ENCODE peak calls at places on chromosomes 16 and 17, in six cellular contexts. K is neural progenitor cell, G is IMR-90, F is mesenchymal stem cell, A is kidney, N is GM23248. Q is an unnamed sample.

GRCh38 chr17:71527311-71527710 is 593.5 kb upstream of the SOX9 start:
- DNase-seq in K (no peak), G (peak; percentile 24), F (no peak), A (no peak), N (no peak), Q (peak; percentile 38)

GRCh38 chr17:16107165-16107770 is 107.6 kb downstream of the TTC19 start:
- DNase-seq in K (no peak), G (no peak), F (peak; percentile 14), A (no peak), N (no peak), Q (no peak)

GRCh38 chr17:56867948-56868376 is 34.0 kb downstream of the DGKE start:
- DNase-seq in K (no peak), G (peak; percentile 67), F (peak; percentile 67), A (no peak), N (peak; percentile 75), Q (peak; percentile 16)

GRCh38 chr17:32995416-32995815 is 3.8 kb downstream of the SPACA3 start:
- DNase-seq in K (no peak), G (no peak), F (no peak), A (no peak), N (no peak), Q (no peak)

GRCh38 chr17:57580055-57580739 is 164.9 kb downstream of the CCDC182 start:
- DNase-seq in K (peak; percentile 38), G (no peak), F (no peak), A (peak; percentile 8), N (no peak), Q (no peak)

GRCh38 chr16:2040031-2040430 is 7.6 kb downstream of the NTHL1 start:
- DNase-seq in K (no peak), G (no peak), F (no peak), A (peak; percentile 80), N (no peak), Q (peak; percentile 26)

GRCh38 chr17:77926967-77927366 is 31.5 kb upstream of the TNRC6C start:
- DNase-seq in K (no peak), G (no peak), F (no peak), A (no peak), N (no peak), Q (no peak)

GRCh38 chr17:69870091-69870530 is 204.9 kb upstream of the KCNJ16 start:
- DNase-seq in K (peak; percentile 34), G (peak; percentile 91), F (peak; percentile 78), A (peak; percentile 72), N (peak; percentile 78), Q (peak; percentile 51)

GRCh38 chr17:564526-564925 is 150.1 kb downstream of the VPS53 start:
- DNase-seq in K (no peak), G (no peak), F (no peak), A (no peak), N (no peak), Q (no peak)

GRCh38 chr17:3817851-3818605 is 17.0 kb upstream of the ITGAE start:
- DNase-seq in K (no peak), G (no peak), F (no peak), A (no peak), N (no peak), Q (no peak)

GRCh38 chr17:63347475-63347874 is 98.6 kb downstream of the CYB561 start:
- DNase-seq in K (no peak), G (no peak), F (no peak), A (no peak), N (no peak), Q (no peak)

GRCh38 chr16:85370543-85370880 is 242.6 kb upstream of the GSE1 start:
- DNase-seq in K (no peak), G (no peak), F (no peak), A (no peak), N (no peak), Q (no peak)

GRCh38 chr17:63946440-63947363 is 14.6 kb upstream of the CD79B start:
- DNase-seq in K (peak; percentile 78), G (peak; percentile 13), F (peak; percentile 37), A (no peak), N (peak; percentile 52), Q (peak; percentile 69)

GRCh38 chr17:63571632-63572310 is 21.5 kb downstream of the DCAF7 start:
- DNase-seq in K (no peak), G (peak; percentile 93), F (peak; percentile 82), A (no peak), N (peak; percentile 80), Q (peak; percentile 62)

GRCh38 chr17:43543771-43544575 is 2.2 kb downstream of the ETV4 start:
- DNase-seq in K (no peak), G (no peak), F (no peak), A (no peak), N (no peak), Q (no peak)

GRCh38 chr17:47844814-47845453 is 3.9 kb upstream of the SCRN2 start:
- DNase-seq in K (no peak), G (peak; percentile 18), F (peak; percentile 37), A (no peak), N (peak; percentile 52), Q (peak; percentile 36)

GRCh38 chr17:67575325-67575724 is 142.4 kb upstream of the NOL11 start:
- DNase-seq in K (no peak), G (no peak), F (no peak), A (peak; percentile 76), N (no peak), Q (no peak)

GRCh38 chr17:45346255-45347015 is 29.6 kb upstream of the MAP3K14 start:
- DNase-seq in K (no peak), G (peak; percentile 8), F (no peak), A (no peak), N (peak; percentile 58), Q (no peak)

GRCh38 chr17:2337811-2338657 is 733 bp downstream of the SGSM2 start:
- DNase-seq in K (peak; percentile 73), G (peak; percentile 44), F (peak; percentile 73), A (peak; percentile 85), N (peak; percentile 84), Q (peak; percentile 84)

GRCh38 chr16:21169249-21169981 is 10.9 kb downstream of the LDAF1 start:
- DNase-seq in K (no peak), G (peak; percentile 71), F (peak; percentile 61), A (no peak), N (peak; percentile 81), Q (peak; percentile 21)

GRCh38 chr16:70675851-70676513 is 9.9 kb downstream of the MTSS2 start:
- DNase-seq in K (no peak), G (no peak), F (no peak), A (peak; percentile 43), N (no peak), Q (no peak)

GRCh38 chr16:31268891-31269290 is 9.1 kb downstream of the ITGAM start:
- DNase-seq in K (no peak), G (no peak), F (no peak), A (no peak), N (no peak), Q (no peak)

DNA sequence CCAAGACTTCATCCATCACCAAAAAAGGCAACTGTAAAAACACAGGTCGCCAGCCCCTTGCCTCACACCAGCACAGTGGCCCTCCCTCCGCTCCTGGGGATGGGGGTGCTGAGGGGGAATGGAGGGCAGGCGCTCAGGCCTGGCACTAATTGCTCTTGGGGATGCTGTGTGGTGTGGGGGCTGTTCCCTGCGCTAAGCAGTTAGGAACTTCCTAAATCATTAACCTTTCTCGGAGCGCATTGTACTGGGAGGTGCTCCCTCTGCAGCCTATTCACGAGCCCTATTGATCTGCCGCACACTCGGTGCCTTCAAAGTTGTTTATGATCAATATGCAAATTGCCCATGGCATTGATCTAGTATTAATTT is 199.9 kb downstream of the ZFHX3 start:
- DNase-seq in K (no peak), G (no peak), F (no peak), A (no peak), N (no peak), Q (no peak)
- H3K9ac ChIP-seq in K (no peak overlapping the region), G (no peak overlapping the region), F (peak overlapping the region; percentile 65), A (peak overlapping the region; percentile 7), N (peak overlapping the region; percentile 79), Q (peak overlapping the region; percentile 7)

DNA sequence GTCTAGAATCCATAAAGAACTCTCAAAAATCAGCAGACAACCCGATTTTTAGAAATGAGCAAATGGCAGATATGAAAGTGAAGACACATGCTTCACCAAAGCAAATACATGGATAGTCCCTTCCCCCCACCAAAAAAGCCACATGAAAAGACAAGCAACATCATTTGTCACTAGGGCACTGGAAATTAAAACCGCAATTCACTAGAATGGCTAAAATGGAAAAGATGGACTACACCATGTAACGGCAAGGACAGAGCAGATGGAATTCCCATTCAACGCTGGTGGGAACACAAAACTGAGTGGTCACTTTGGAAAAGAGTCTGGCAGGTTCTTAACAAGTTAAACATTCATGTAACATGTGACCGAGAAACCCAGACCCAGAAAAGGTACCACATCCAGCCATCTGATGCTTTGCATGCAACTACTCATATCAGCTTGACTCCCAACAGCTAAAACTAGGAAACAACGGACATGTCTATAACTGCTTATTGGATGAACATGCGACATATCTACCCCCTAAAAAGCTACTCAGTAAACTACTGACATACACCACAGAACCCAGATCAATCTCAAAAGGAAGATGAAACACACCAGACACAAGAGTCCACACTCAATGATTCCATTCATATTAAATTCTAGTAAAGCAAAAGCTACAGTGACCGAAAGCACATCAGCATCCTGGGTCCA is 132.6 kb downstream of the ZNF778 start:
- DNase-seq in K (no peak), G (no peak), F (no peak), A (no peak), N (no peak), Q (no peak)
- H3K9ac ChIP-seq in K (no peak overlapping the region), G (no peak overlapping the region), F (no peak overlapping the region), A (no peak overlapping the region), N (no peak overlapping the region), Q (no peak overlapping the region)

DNA sequence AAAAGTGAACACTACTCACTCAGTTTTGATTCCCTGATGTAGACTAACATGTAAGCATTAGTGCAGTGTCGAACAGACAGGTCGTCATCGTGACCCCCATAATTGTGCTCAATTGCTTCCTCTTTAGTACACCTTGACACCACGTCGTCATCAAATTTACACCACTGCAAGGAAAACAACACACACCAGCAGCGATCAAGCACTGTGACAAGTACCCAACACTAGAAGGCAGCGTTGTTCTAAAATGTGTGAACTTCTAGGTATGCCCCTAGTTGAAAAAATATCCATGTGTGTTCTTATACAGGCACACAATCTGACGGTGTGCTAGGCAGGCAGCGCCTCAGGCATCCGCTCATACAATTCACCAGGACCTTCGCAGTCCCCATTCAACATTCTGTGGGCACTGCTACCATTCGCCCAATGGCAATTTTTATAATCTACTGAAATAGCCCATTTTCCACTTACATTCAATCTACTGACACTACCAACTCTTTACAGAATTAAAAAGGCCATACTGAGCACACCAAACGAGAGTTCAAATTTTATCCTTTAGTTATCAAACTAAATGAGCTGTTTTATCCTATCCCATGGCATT is 23.1 kb downstream of the LITAFD start:
- DNase-seq in K (peak; percentile 50), G (peak; percentile 45), F (peak; percentile 56), A (no peak), N (peak; percentile 56), Q (peak; percentile 54)
- H3K9ac ChIP-seq in K (no peak overlapping the region), G (no peak overlapping the region), F (no peak overlapping the region), A (no peak overlapping the region), N (no peak overlapping the region), Q (no peak overlapping the region)

GRCh38 chr17:76478097-76478496 is 10.7 kb downstream of the AANAT start:
- DNase-seq in K (no peak), G (no peak), F (no peak), A (no peak), N (no peak), Q (no peak)

GRCh38 chr17:76479515-76480048 is 12.2 kb downstream of the AANAT start:
- DNase-seq in K (no peak), G (no peak), F (no peak), A (peak; percentile 58), N (no peak), Q (no peak)

GRCh38 chr17:76480676-76481075 is 13.3 kb downstream of the AANAT start:
- DNase-seq in K (peak; percentile 45), G (no peak), F (no peak), A (no peak), N (no peak), Q (no peak)

GRCh38 chr17:76477576-76477975 is 10.2 kb downstream of the AANAT start:
- DNase-seq in K (no peak), G (no peak), F (no peak), A (no peak), N (no peak), Q (no peak)

GRCh38 chr17:76478730-76479514 is 11.5 kb downstream of the AANAT start:
- DNase-seq in K (no peak), G (no peak), F (no peak), A (no peak), N (no peak), Q (no peak)
- H3K9ac ChIP-seq in K (no peak overlapping the region), G (no peak overlapping the region), F (no peak overlapping the region), A (no peak overlapping the region), N (no peak overlapping the region), Q (no peak overlapping the region)

Q was measured in adipocyte.